ENCODE peak calls at places on chromosomes 6 and 20, in five cellular contexts. J is heart right ventricle, N is lower lobe of right lung, E is nephron progenitor cell, L is Calu3. P is an unnamed sample.

GRCh38 chr6:123940551-123940950 is 136.9 kb downstream of the NKAIN2 start:
- DNase-seq in J (no peak), N (no peak), E (no peak), L (no peak), P (no peak)

GRCh38 chr6:142696689-142697088 is 248.3 kb downstream of the HIVEP2 start:
- DNase-seq in J (no peak), N (peak), E (no peak), L (peak), P (no peak)

GRCh38 chr6:41895300-41896233 is at the start of gene USP49:
- DNase-seq in J (peak), N (peak), E (peak), L (peak), P (peak)

GRCh38 chr20:54560357-54560756 is 85.0 kb downstream of the DOK5 start:
- DNase-seq in J (no peak), N (no peak), E (no peak), L (no peak), P (peak)

GRCh38 chr6:157312733-157313132 is 10.6 kb downstream of the TMEM242 start:
- DNase-seq in J (no peak), N (no peak), E (no peak), L (no peak), P (no peak)

GRCh38 chr6:53672232-53672631 is 6.7 kb upstream of the KLHL31 start:
- DNase-seq in J (no peak), N (no peak), E (no peak), L (no peak), P (no peak)

GRCh38 chr6:125804264-125804663 is 13.5 kb downstream of the NCOA7 start:
- DNase-seq in J (no peak), N (no peak), E (no peak), L (no peak), P (no peak)

GRCh38 chr6:161351855-161352254 is 78.0 kb upstream of the AGPAT4 start:
- DNase-seq in J (no peak), N (no peak), E (no peak), L (no peak), P (no peak)